ENCODE peak calls at places on chromosomes 3 and 15, in seven cellular contexts. One of them, this sample, is unnamed.

GRCh38 chr15:29322407-29322806 is 52.8 kb upstream of the NSMCE3 start:
- DNase-seq in ovary: no peak
- DNase-seq in AG09309: no peak
- DNase-seq in NK-92 treated with Interleukin-12 subunit alpha and Interleukin-12 subunit beta, amount 100 ng/mL, for 24 hours: no peak
- DNase-seq in lung microvascular endothelial cell: no peak
- DNase-seq in CD4-positive, alpha-beta T cell: no peak
- DNase-seq in 8988T: no peak
- DNase-seq in this sample: no peak

GRCh38 chr3:169581633-169582032 is 81.9 kb downstream of the MECOM start:
- DNase-seq in ovary: no peak
- DNase-seq in AG09309: no peak
- DNase-seq in NK-92 treated with Interleukin-12 subunit alpha and Interleukin-12 subunit beta, amount 100 ng/mL, for 24 hours: no peak
- DNase-seq in lung microvascular endothelial cell: no peak
- DNase-seq in CD4-positive, alpha-beta T cell: no peak
- DNase-seq in 8988T: no peak
- DNase-seq in this sample: no peak

GRCh38 chr15:48811325-48811938 is 563 bp upstream of the CEP152 start:
- DNase-seq in ovary: no peak
- DNase-seq in AG09309: no peak
- DNase-seq in NK-92 treated with Interleukin-12 subunit alpha and Interleukin-12 subunit beta, amount 100 ng/mL, for 24 hours: no peak
- DNase-seq in lung microvascular endothelial cell: no peak
- DNase-seq in CD4-positive, alpha-beta T cell: no peak
- DNase-seq in 8988T: no peak
- DNase-seq in this sample: no peak

GRCh38 chr3:77039606-77040553 is at the start of gene ROBO2:
- DNase-seq in ovary: peak
- DNase-seq in AG09309: no peak
- DNase-seq in NK-92 treated with Interleukin-12 subunit alpha and Interleukin-12 subunit beta, amount 100 ng/mL, for 24 hours: no peak
- DNase-seq in lung microvascular endothelial cell: no peak
- DNase-seq in CD4-positive, alpha-beta T cell: no peak
- DNase-seq in 8988T: no peak
- DNase-seq in this sample: peak

GRCh38 chr3:164479978-164480377 is 598.3 kb downstream of the SI start:
- DNase-seq in ovary: no peak
- DNase-seq in AG09309: no peak
- DNase-seq in NK-92 treated with Interleukin-12 subunit alpha and Interleukin-12 subunit beta, amount 100 ng/mL, for 24 hours: no peak
- DNase-seq in lung microvascular endothelial cell: no peak
- DNase-seq in CD4-positive, alpha-beta T cell: no peak
- DNase-seq in 8988T: no peak
- DNase-seq in this sample: peak

GRCh38 chr3:194928183-194928736 is 242.6 kb downstream of the FAM43A start:
- DNase-seq in ovary: no peak
- DNase-seq in AG09309: no peak
- DNase-seq in NK-92 treated with Interleukin-12 subunit alpha and Interleukin-12 subunit beta, amount 100 ng/mL, for 24 hours: no peak
- DNase-seq in lung microvascular endothelial cell: no peak
- DNase-seq in CD4-positive, alpha-beta T cell: no peak
- DNase-seq in 8988T: no peak
- DNase-seq in this sample: no peak

GRCh38 chr3:159416854-159417253 is 571.8 kb upstream of the IL12A start:
- DNase-seq in ovary: no peak
- DNase-seq in AG09309: no peak
- DNase-seq in NK-92 treated with Interleukin-12 subunit alpha and Interleukin-12 subunit beta, amount 100 ng/mL, for 24 hours: no peak
- DNase-seq in lung microvascular endothelial cell: no peak
- DNase-seq in CD4-positive, alpha-beta T cell: no peak
- DNase-seq in 8988T: no peak
- DNase-seq in this sample: peak

GRCh38 chr3:187040637-187041361 is 98.5 kb downstream of the RPL39L start:
- DNase-seq in ovary: no peak
- DNase-seq in AG09309: no peak
- DNase-seq in NK-92 treated with Interleukin-12 subunit alpha and Interleukin-12 subunit beta, amount 100 ng/mL, for 24 hours: no peak
- DNase-seq in lung microvascular endothelial cell: peak
- DNase-seq in CD4-positive, alpha-beta T cell: no peak
- DNase-seq in 8988T: no peak
- DNase-seq in this sample: no peak

GRCh38 chr3:64098686-64099085 is 75.4 kb upstream of the PSMD6 start:
- DNase-seq in ovary: no peak
- DNase-seq in AG09309: no peak
- DNase-seq in NK-92 treated with Interleukin-12 subunit alpha and Interleukin-12 subunit beta, amount 100 ng/mL, for 24 hours: no peak
- DNase-seq in lung microvascular endothelial cell: no peak
- DNase-seq in CD4-positive, alpha-beta T cell: no peak
- DNase-seq in 8988T: no peak
- DNase-seq in this sample: no peak